ENCODE peak calls at places on chromosomes 7 and 10, in six cellular contexts. X is IMR-90, C is mesendoderm, S is mesenchymal stem cell, V is trophoblast cell, R is H1. W is an unnamed sample.
A peak's percentile ranks its signal among the peaks of the same experiment; 100 is the strongest.

GRCh38 chr10:97494863-97495506 is 3.2 kb downstream of the MMS19 start:
- DNase-seq in X (peak; percentile 49), C (peak; percentile 70), S (peak; percentile 59), V (no peak), R (no peak), W (no peak)

GRCh38 chr10:30813872-30814471 is 184.4 kb upstream of the LYZL2 start:
- DNase-seq in X (peak; percentile 85), C (no peak), S (peak; percentile 76), V (no peak), R (no peak), W (no peak)

GRCh38 chr7:27031289-27032172 is 64.3 kb downstream of the HOXA1 start:
- DNase-seq in X (peak; percentile 87), C (no peak), S (peak; percentile 29), V (peak; percentile 1), R (no peak), W (no peak)

GRCh38 chr7:82859106-82859850 is 303.4 kb downstream of the PCLO start:
- DNase-seq in X (peak; percentile 1), C (peak; percentile 63), S (no peak), V (no peak), R (no peak), W (no peak)

GRCh38 chr7:46291064-46291463 is 370.0 kb upstream of the IGFBP3 start:
- DNase-seq in X (peak; percentile 54), C (no peak), S (peak; percentile 39), V (peak; percentile 74), R (no peak), W (no peak)

GRCh38 chr10:17783751-17784150 is 25.4 kb upstream of the MRC1 start:
- DNase-seq in X (no peak), C (no peak), S (no peak), V (no peak), R (no peak), W (no peak)

GRCh38 chr10:131653550-131654470 is 247.0 kb upstream of the PPP2R2D start:
- DNase-seq in X (no peak), C (no peak), S (no peak), V (no peak), R (no peak), W (no peak)

GRCh38 chr7:122304996-122305421 is 459 bp upstream of the FEZF1 start:
- DNase-seq in X (no peak), C (no peak), S (peak; percentile 36), V (no peak), R (no peak), W (no peak)

GRCh38 chr10:77392851-77393250 is 244.8 kb downstream of the KCNMA1 start:
- DNase-seq in X (peak; percentile 98), C (no peak), S (peak; percentile 98), V (peak; percentile 22), R (no peak), W (no peak)

GRCh38 chr10:72517244-72517643 is 108.6 kb downstream of the MICU1 start:
- DNase-seq in X (no peak), C (no peak), S (no peak), V (no peak), R (no peak), W (no peak)

GRCh38 chr10:106520698-106521097 is 643.8 kb downstream of the SORCS1 start:
- DNase-seq in X (no peak), C (no peak), S (no peak), V (no peak), R (no peak), W (no peak)

GRCh38 chr7:92841192-92841591 is 4.8 kb upstream of the CDK6 start:
- DNase-seq in X (peak; percentile 29), C (no peak), S (no peak), V (no peak), R (no peak), W (no peak)

GRCh38 chr7:112789453-112789823 is 755 bp downstream of the TMEM168 start:
- DNase-seq in X (no peak), C (no peak), S (no peak), V (no peak), R (no peak), W (no peak)
- H3K9ac ChIP-seq in X (peak overlapping the region; percentile 94), C (peak overlapping the region; percentile 91), S (peak overlapping the region; percentile 97), V (no peak overlapping the region), R (peak overlapping the region; percentile 100), W (no peak overlapping the region)

DNA sequence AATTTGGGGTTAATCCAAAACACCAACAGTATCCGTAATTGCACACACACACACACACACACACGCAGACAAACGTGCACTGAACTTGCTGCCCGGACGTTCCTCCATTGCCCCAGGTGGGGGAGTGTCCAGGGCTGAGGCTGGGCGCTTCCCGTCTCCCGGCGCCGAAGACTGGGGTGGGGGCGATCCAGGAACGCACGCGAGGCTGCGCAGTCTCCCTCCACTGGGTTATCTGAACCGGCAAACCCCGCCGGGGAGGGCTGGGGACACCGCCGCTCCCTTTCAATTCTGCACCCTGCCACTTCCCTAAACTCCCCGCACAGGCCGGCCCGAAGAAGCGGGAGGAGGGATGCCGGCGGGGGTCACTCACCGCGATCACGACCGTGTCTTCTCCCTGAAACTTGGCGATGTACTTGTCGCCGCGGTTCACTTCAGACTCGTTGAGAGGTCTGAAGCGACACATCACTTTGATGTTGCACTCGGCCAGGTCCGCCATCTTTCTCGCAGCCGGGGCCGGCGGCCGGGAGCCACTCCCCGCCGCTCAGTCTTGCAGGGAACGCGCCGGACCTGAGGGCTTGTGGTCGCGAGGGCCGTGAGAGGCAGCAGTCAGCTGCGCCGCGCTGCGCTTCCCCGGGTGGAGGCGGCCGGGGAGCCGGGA is 618 bp downstream of the KIF5B start:
- DNase-seq in X (peak; percentile 41), C (peak; percentile 83), S (peak; percentile 73), V (peak; percentile 60), R (no peak), W (no peak)
- H2BK5ac ChIP-seq in X (peak overlapping the region; percentile 88), C (peak overlapping the region; percentile 95), S (peak overlapping the region; percentile 96), V (peak overlapping the region; percentile 99), R (peak overlapping the region; percentile 94), W (peak overlapping the region; percentile 99)

GRCh38 chr7:135186841-135187253 is 16.3 kb upstream of the CYREN start:
- DNase-seq in X (no peak), C (no peak), S (no peak), V (no peak), R (no peak), W (no peak)
- H3K4me3 ChIP-seq in X (no peak overlapping the region), C (no peak overlapping the region), S (no peak overlapping the region), V (no peak overlapping the region), R (no peak overlapping the region), W (no peak overlapping the region)

GRCh38 chr10:128086003-128086863 is 40.0 kb downstream of the MKI67 start:
- DNase-seq in X (no peak), C (no peak), S (no peak), V (peak; percentile 90), R (no peak), W (no peak)
- H3K9ac ChIP-seq in X (no peak overlapping the region), C (no peak overlapping the region), S (no peak overlapping the region), V (no peak overlapping the region), R (no peak overlapping the region), W (no peak overlapping the region)

GRCh38 chr10:6802762-6803428 is 222.8 kb upstream of the PRKCQ start:
- DNase-seq in X (no peak), C (no peak), S (no peak), V (no peak), R (no peak), W (no peak)
- H2BK5ac ChIP-seq in X (no peak overlapping the region), C (no peak overlapping the region), S (no peak overlapping the region), V (no peak overlapping the region), R (peak overlapping the region; percentile 99), W (no peak overlapping the region)

GRCh38 chr7:142463401-142463850 is 205.6 kb upstream of the PRSS58 start:
- DNase-seq in X (no peak), C (no peak), S (no peak), V (no peak), R (no peak), W (no peak)
- H3K4me3 ChIP-seq in X (no peak overlapping the region), C (no peak overlapping the region), S (no peak overlapping the region), V (no peak overlapping the region), R (no peak overlapping the region), W (no peak overlapping the region)

GRCh38 chr10:1050145-1050544 is 1.2 kb upstream of the IDI1 start:
- DNase-seq in X (peak; percentile 42), C (peak; percentile 53), S (peak; percentile 63), V (peak; percentile 45), R (no peak), W (no peak)
- H3K9ac ChIP-seq in X (peak overlapping the region; percentile 64), C (peak overlapping the region; percentile 83), S (peak overlapping the region; percentile 97), V (no peak overlapping the region), R (no peak overlapping the region), W (no peak overlapping the region)

W was measured in neuronal stem cell.